ENCODE peak calls at places on chromosomes 13 and 19, in nine cellular contexts. X, A, W, N, D, Q, L, U and M are unnamed samples.

GRCh38 chr19:9917322-9917721 is 19.0 kb downstream of the OLFM2 start:
- DNase-seq in L (no peak), W (no peak), X (no peak), A (no peak), Q (peak), D (no peak), U (peak), N (peak), M (no peak)

GRCh38 chr13:64090311-64090710 is 2674.7 kb upstream of the PCDH20 start:
- DNase-seq in W (no peak), X (no peak), U (no peak), N (no peak), L (no peak), A (no peak), Q (no peak), D (no peak), M (no peak)

GRCh38 chr13:20231839-20232555 is at the start of gene GJB6:
- DNase-seq in U (peak), W (peak), Q (no peak), L (no peak), A (no peak), D (peak), N (peak), X (peak), M (no peak)

GRCh38 chr13:34430294-34430693 is 511.8 kb upstream of the NBEA start:
- DNase-seq in D (no peak), N (no peak), Q (no peak), A (no peak), L (no peak), U (no peak), W (no peak), X (no peak), M (no peak)

GRCh38 chr19:13056052-13056660 is 46.5 kb downstream of the LYL1 start:
- DNase-seq in X (no peak), D (no peak), L (no peak), A (peak), Q (peak), N (peak), W (no peak), U (no peak), M (no peak)

GRCh38 chr19:5955638-5955935 is 22.4 kb downstream of the RANBP3 start:
- DNase-seq in L (no peak), N (no peak), D (no peak), W (no peak), Q (no peak), X (no peak), A (no peak), U (no peak), M (no peak)

GRCh38 chr13:20788312-20788711 is 14.6 kb upstream of the EEF1AKMT1 start:
- DNase-seq in N (no peak), W (no peak), U (no peak), D (no peak), L (no peak), X (no peak), A (no peak), Q (no peak), M (no peak)

GRCh38 chr19:30645946-30646577 is 273.9 kb downstream of the ZNF536 start:
- DNase-seq in U (no peak), Q (no peak), A (no peak), W (no peak), L (no peak), X (no peak), D (no peak), N (no peak), M (no peak)

GRCh38 chr13:105920375-105920774 is 615.1 kb downstream of the EFNB2 start:
- DNase-seq in W (no peak), D (no peak), A (no peak), N (no peak), U (no peak), X (no peak), L (no peak), Q (peak), M (no peak)

GRCh38 chr19:17311455-17312248 is 2.3 kb downstream of the DDA1 start:
- DNase-seq in Q (peak), N (no peak), U (peak), A (no peak), X (no peak), W (no peak), L (no peak), D (no peak), M (no peak)

GRCh38 chr13:110560606-110561334 is 752 bp downstream of the RAB20 start:
- DNase-seq in D (peak), N (peak), W (no peak), X (no peak), A (no peak), L (no peak), Q (peak), U (peak), M (no peak)

GRCh38 chr19:11196406-11197287 is 698 bp downstream of the KANK2 start:
- DNase-seq in N (no peak), W (no peak), X (no peak), U (peak), L (no peak), Q (peak), A (no peak), D (peak), M (no peak)

GRCh38 chr19:7612282-7613274 is 16.8 kb downstream of the XAB2 start:
- DNase-seq in L (no peak), W (no peak), U (no peak), Q (no peak), N (no peak), D (no peak), A (no peak), X (no peak), M (no peak)

GRCh38 chr13:51315658-51316057 is 23.8 kb upstream of the SERPINE3 start:
- DNase-seq in A (no peak), W (no peak), N (no peak), D (no peak), L (no peak), Q (peak), X (no peak), U (no peak), M (no peak)

GRCh38 chr19:38183227-38183914 is 40.7 kb downstream of the DPF1 start:
- DNase-seq in D (peak), L (no peak), A (no peak), Q (no peak), U (no peak), N (peak), X (no peak), W (no peak), M (no peak)

GRCh38 chr19:8575467-8575997 is 1.7 kb downstream of the MYO1F start:
- DNase-seq in W (peak), Q (peak), U (no peak), X (no peak), N (peak), L (no peak), D (no peak), A (no peak), M (no peak)